ENCODE peak calls at places on chromosomes 3 and 15, in four cellular contexts. Q is IMR-90, W is breast epithelium, O is heart left ventricle. I is an unnamed sample.

GRCh38 chr15:72237286-72238224 is 6.6 kb upstream of the PKM start:
- DNase-seq in Q (peak), W (peak), O (peak), I (no peak)

GRCh38 chr3:173009410-173009809 is 131.6 kb downstream of the SPATA16 start:
- DNase-seq in Q (no peak), W (no peak), O (no peak), I (no peak)

GRCh38 chr3:114393367-114394072 is 99.7 kb downstream of the TIGIT start:
- DNase-seq in Q (no peak), W (peak), O (no peak), I (no peak)

GRCh38 chr15:74228723-74229081 is 7.4 kb upstream of the CCDC33 start:
- DNase-seq in Q (peak), W (no peak), O (peak), I (no peak)

GRCh38 chr3:1195922-1196321 is 103.1 kb downstream of the CNTN6 start:
- DNase-seq in Q (peak), W (peak), O (no peak), I (no peak)

GRCh38 chr15:88989578-88989977 is 76.4 kb upstream of the MFGE8 start:
- DNase-seq in Q (peak), W (no peak), O (no peak), I (no peak)

GRCh38 chr3:46449755-46450552 is 14.8 kb downstream of the LTF start:
- DNase-seq in Q (peak), W (no peak), O (no peak), I (no peak)

GRCh38 chr15:78195735-78196201 is 38.6 kb downstream of the ACSBG1 start:
- DNase-seq in Q (no peak), W (peak), O (no peak), I (peak)

GRCh38 chr15:56496635-56497034 is 31.7 kb upstream of the MNS1 start:
- DNase-seq in Q (peak), W (no peak), O (no peak), I (peak)

GRCh38 chr15:90349072-90349471 is 3.0 kb upstream of the ZNF774 start:
- DNase-seq in Q (no peak), W (no peak), O (no peak), I (no peak)

GRCh38 chr15:80830677-80831076 is 51.5 kb downstream of the CEMIP start:
- DNase-seq in Q (no peak), W (no peak), O (no peak), I (no peak)

GRCh38 chr3:108103040-108103751 is 12.4 kb upstream of the CD47 start:
- DNase-seq in Q (no peak), W (no peak), O (no peak), I (no peak)

GRCh38 chr15:67924359-67924974 is 84.6 kb upstream of the RNU6-1 start:
- DNase-seq in Q (no peak), W (no peak), O (no peak), I (no peak)

GRCh38 chr15:47794266-47794914 is 77.1 kb downstream of the SEMA6D start:
- DNase-seq in Q (no peak), W (no peak), O (no peak), I (peak)

GRCh38 chr15:52104532-52105004 is 8.0 kb downstream of the BCL2L10 start:
- DNase-seq in Q (no peak), W (no peak), O (no peak), I (no peak)

GRCh38 chr15:59941612-59942011 is 62.5 kb upstream of the FOXB1 start:
- DNase-seq in Q (no peak), W (no peak), O (no peak), I (no peak)

GRCh38 chr15:32029862-32030781 is at the start of gene CHRNA7:
- DNase-seq in Q (peak), W (peak), O (peak), I (peak)

GRCh38 chr15:85592148-85592547 is 202.6 kb downstream of the KLHL25 start:
- DNase-seq in Q (peak), W (no peak), O (no peak), I (no peak)

GRCh38 chr15:81126887-81127286 is 7.2 kb upstream of the CFAP161 start:
- DNase-seq in Q (peak), W (no peak), O (no peak), I (peak)

GRCh38 chr3:183816681-183817080 is 8.7 kb downstream of the MAP6D1 start:
- DNase-seq in Q (no peak), W (no peak), O (no peak), I (no peak)

GRCh38 chr3:195249858-195250464 is 21.0 kb downstream of the XXYLT1 start:
- DNase-seq in Q (no peak), W (no peak), O (no peak), I (no peak)

GRCh38 chr15:37872661-37873060 is 61.8 kb upstream of the TMCO5A start:
- DNase-seq in Q (no peak), W (no peak), O (no peak), I (no peak)

GRCh38 chr15:33045066-33045810 is 149.3 kb downstream of the FMN1 start:
- DNase-seq in Q (peak), W (no peak), O (no peak), I (no peak)

GRCh38 chr15:93467327-93467726 is 378.3 kb upstream of the RGMA start:
- DNase-seq in Q (no peak), W (no peak), O (peak), I (no peak)

GRCh38 chr3:134494539-134494938 is 8.7 kb downstream of the CEP63 start:
- DNase-seq in Q (no peak), W (no peak), O (no peak), I (no peak)

GRCh38 chr3:134495980-134496379 is 10.1 kb downstream of the CEP63 start:
- DNase-seq in Q (no peak), W (no peak), O (no peak), I (no peak)

DNA sequence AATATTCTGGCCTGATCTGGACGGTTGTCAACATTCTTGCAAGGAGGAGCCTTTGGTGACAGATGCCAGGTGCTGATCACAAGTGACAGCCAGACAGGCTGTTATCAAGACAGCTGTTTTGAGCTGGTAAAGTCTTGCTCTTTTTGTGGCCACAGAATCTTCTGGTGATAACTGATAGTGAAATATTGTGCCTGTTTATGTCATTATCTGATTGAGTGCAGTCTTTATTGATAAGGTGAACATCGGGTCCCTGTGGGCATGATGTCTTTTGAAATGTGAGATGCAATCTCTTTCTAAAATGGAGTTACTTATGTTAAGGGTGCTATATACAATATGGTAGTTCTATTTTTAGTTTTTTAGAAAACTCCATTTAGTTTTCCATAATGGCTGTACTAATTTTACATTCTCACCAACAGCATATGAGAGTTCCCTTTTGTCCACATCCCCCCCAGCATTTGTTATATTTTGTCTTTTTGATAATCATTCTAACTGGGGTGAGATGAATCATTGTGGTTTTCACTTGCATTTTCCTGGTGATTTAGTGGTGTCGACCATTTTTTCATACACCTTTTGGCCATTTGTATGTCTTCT is 10.7 kb downstream of the CEP63 start:
- DNase-seq in Q (no peak), W (no peak), O (no peak), I (no peak)
- TF ChIP-seq POLR2A in Q (no peak), W (no peak), O (no peak), I (no peak)

GRCh38 chr3:14126017-14126902 is 1.4 kb downstream of the TMEM43 start:
- DNase-seq in Q (no peak), W (no peak), O (no peak), I (no peak)

GRCh38 chr3:14125193-14126016 is 553 bp downstream of the TMEM43 start:
- DNase-seq in Q (peak), W (peak), O (peak), I (peak)

GRCh38 chr3:14123308-14124222 is 1.1 kb downstream of the CHCHD4 start:
- DNase-seq in Q (no peak), W (no peak), O (no peak), I (no peak)

GRCh38 chr3:14124223-14124614 is 451 bp downstream of the CHCHD4 start:
- DNase-seq in Q (no peak), W (no peak), O (peak), I (no peak)

GRCh38 chr3:14124615-14125192 is at the start of the genes CHCHD4 and TMEM43:
- DNase-seq in Q (peak), W (peak), O (peak), I (peak)
- TF ChIP-seq POLR2A in Q (peak), W (peak), O (peak), I (peak)

DNA sequence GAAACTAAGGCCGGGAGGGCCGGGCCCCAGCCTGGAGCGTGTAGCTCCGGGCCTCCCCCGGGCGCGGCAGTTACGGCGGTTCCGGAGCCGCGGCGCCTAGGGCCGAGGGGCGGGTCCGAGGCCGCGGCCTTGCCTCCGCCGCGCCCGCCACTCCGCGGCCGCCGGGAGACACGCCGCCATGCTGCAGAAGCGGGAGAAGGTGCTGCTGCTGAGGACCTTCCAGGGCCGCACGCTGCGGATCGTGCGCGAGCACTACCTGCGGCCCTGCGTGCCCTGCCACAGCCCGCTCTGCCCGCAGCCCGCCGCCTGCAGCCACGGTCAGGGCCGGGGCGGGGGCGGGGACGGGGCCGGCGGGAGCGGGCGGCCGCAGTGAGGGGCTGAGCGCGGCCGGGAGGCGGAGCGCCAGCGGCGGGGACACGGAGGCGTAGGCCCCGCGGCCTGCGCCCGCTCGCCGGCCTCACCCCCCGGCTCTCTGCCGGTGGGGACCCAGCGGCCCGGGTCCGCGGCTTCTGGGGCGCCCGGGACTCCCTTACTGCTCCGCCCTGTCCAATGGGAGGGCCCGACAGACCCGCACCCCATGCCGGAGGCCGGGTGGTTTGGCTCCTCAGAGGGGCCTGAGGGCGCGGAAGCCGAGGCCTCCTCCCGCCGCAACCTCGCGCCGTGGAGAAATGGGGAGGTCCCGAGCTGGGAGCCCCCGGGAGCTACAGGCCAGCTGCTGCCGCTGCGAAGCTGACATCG is at the start of gene DIS3L:
- DNase-seq in Q (peak), W (no peak), O (peak), I (peak)
- TF ChIP-seq POLR2A in Q (no peak), W (no peak), O (peak), I (peak)

DNA sequence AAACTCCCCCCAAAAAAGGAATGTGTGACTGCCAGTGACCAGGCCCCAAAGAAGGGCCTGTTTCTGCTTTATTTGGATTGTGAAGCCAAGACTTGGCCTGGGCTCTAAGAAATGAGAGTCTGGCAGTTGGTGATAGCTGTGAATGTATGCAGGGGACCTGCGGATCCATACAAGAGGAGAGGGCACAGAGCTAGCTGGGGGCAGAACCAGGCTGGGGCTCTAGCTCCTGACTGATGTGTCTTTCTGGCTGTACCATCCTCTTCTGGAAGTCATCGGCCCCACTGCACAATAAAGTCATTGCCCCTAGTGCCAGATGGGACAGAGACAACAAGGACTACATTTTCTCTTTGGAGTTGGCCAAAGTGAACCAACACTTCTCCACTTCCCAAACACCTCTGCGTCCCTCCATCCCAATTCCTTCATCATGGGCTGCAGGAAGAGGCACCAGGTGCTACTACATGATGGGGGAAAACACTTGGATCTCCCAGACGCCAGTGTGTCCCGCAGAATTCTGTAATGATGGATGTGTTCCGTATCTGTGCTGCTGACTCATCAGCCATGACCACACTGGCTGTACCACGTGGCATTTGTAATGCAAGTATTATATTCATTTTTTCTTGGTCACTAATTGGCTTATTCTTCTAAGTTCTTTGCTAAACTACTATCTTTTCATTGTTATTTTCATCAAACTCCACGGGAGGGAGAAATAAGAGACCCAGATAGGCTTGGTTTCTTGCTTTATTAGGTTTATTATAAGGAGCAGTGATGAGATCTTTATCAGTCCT is 1.7 kb upstream of the PLA2G4F start:
- DNase-seq in Q (peak), W (no peak), O (no peak), I (no peak)
- TF ChIP-seq POLR2A in Q (no peak), W (no peak), O (no peak), I (no peak)

GRCh38 chr3:68699541-68699940 is 232.8 kb downstream of the TAFA4 start:
- DNase-seq in Q (no peak), W (no peak), O (no peak), I (no peak)
- TF ChIP-seq POLR2A in Q (no peak), W (no peak), O (no peak), I (no peak)

DNA sequence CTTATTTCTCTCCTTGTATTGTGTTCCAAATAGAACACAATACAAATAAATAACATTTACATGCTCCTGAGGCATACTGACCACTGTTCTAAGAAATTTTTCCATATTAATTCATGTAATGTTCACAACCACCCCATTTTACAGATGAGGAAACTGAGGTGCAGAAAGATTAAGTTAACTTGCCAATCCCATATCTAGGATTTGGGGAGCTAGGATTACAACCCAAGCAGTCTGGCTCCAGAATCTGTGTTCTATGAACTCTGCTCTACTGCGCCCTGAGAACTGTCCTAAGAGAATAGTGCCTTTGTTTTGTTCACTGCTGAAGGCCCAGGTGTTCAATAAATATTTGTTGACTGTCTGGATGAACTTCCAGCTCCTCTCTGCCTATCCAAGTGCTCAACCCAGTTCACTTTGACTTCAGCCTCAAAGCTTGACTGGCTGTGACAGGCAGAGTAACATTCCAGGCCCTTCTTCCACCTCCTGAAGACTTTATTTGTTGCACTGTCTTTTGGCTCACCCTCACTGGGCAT is 3.1 kb downstream of the NEK10 start:
- DNase-seq in Q (no peak), W (no peak), O (no peak), I (peak)
- TF ChIP-seq POLR2A in Q (no peak), W (no peak), O (no peak), I (no peak)

GRCh38 chr15:49155834-49156627 is 632 bp upstream of the COPS2 start:
- DNase-seq in Q (peak), W (no peak), O (no peak), I (no peak)
- TF ChIP-seq POLR2A in Q (no peak), W (no peak), O (no peak), I (no peak)

GRCh38 chr3:9862391-9863235 is 17.4 kb downstream of the CIDEC start:
- DNase-seq in Q (no peak), W (no peak), O (peak), I (no peak)
- TF ChIP-seq POLR2A in Q (no peak), W (no peak), O (peak), I (no peak)